ENCODE peak calls at places on chromosomes 7 and 10, in eight cellular contexts. R is heart left ventricle; O is bronchial epithelial cell; U is heart right ventricle; D is upper lobe of left lung; C is CD8-positive, alpha-beta T cell; V is lung; F is tibial artery. P is an unnamed sample. For H3K27me3, the result is how much of the 10 kb centered on the place peaks cover.

GRCh38 chr10:14466256-14466655 is 135.5 kb upstream of the FRMD4A start:
- DNase-seq in R (no peak), O (no peak), U (peak), D (no peak), C (no peak), V (no peak), F (no peak), P (no peak)

GRCh38 chr7:106731637-106732036 is 70.7 kb upstream of the CCDC71L start:
- DNase-seq in R (no peak), O (no peak), U (no peak), D (no peak), C (no peak), V (no peak), F (no peak), P (no peak)

GRCh38 chr10:18615618-18616017 is 35.8 kb downstream of the NSUN6 start:
- DNase-seq in R (no peak), O (peak), U (no peak), D (no peak), C (no peak), V (no peak), F (no peak), P (no peak)

GRCh38 chr10:91381562-91381923 is 28.6 kb upstream of the HECTD2 start:
- DNase-seq in R (peak), O (no peak), U (peak), D (no peak), C (no peak), V (no peak), F (no peak), P (no peak)

GRCh38 chr10:1398626-1399410 is 338.5 kb downstream of the ADARB2 start:
- DNase-seq in R (no peak), O (no peak), U (no peak), D (no peak), C (peak), V (no peak), F (no peak), P (peak)

GRCh38 chr10:68121020-68121743 is 11.9 kb downstream of the MYPN start:
- DNase-seq in R (no peak), O (no peak), U (no peak), D (no peak), C (no peak), V (no peak), F (no peak), P (no peak)

GRCh38 chr7:3164363-3164762 is 120.7 kb upstream of the CARD11 start:
- DNase-seq in R (no peak), O (no peak), U (peak), D (no peak), C (no peak), V (no peak), F (no peak), P (no peak)

GRCh38 chr7:110003827-110004226 is 1087.1 kb upstream of the LRRN3 start:
- DNase-seq in R (no peak), O (peak), U (no peak), D (no peak), C (no peak), V (no peak), F (no peak), P (no peak)

GRCh38 chr7:151076863-151077704 is 3.5 kb downstream of the FASTK start:
- DNase-seq in R (no peak), O (no peak), U (no peak), D (peak), C (no peak), V (no peak), F (no peak), P (peak)

GRCh38 chr7:124032369-124033092 is at the start of gene TMEM229A:
- DNase-seq in R (peak), O (peak), U (peak), D (peak), C (no peak), V (no peak), F (no peak), P (peak)

GRCh38 chr7:98232799-98233198 is 19.2 kb downstream of the TECPR1 start:
- DNase-seq in R (no peak), O (no peak), U (no peak), D (peak), C (no peak), V (no peak), F (no peak), P (peak)

GRCh38 chr7:47344171-47344955 is 237.5 kb downstream of the TNS3 start:
- DNase-seq in R (no peak), O (no peak), U (no peak), D (peak), C (no peak), V (no peak), F (no peak), P (no peak)

GRCh38 chr10:6667679-6668270 is 87.7 kb upstream of the PRKCQ start:
- DNase-seq in R (no peak), O (peak), U (peak), D (no peak), C (no peak), V (no peak), F (no peak), P (peak)

GRCh38 chr7:30923774-30924413 is 12.2 kb downstream of the AQP1 start:
- DNase-seq in R (peak), O (no peak), U (peak), D (no peak), C (peak), V (no peak), F (peak), P (peak)

GRCh38 chr7:132160525-132161230 is 415.6 kb downstream of the PLXNA4 start:
- DNase-seq in R (no peak), O (no peak), U (no peak), D (no peak), C (no peak), V (no peak), F (no peak), P (no peak)

GRCh38 chr7:13540429-13540828 is 449.0 kb downstream of the ETV1 start:
- DNase-seq in R (no peak), O (no peak), U (no peak), D (no peak), C (no peak), V (no peak), F (no peak), P (no peak)

GRCh38 chr7:4687956-4688355 is 5.9 kb downstream of the FOXK1 start:
- DNase-seq in R (no peak), O (no peak), U (no peak), D (no peak), C (no peak), V (no peak), F (no peak), P (no peak)

GRCh38 chr10:118249714-118250113 is 92.4 kb downstream of the FAM204A start:
- DNase-seq in R (no peak), O (no peak), U (no peak), D (no peak), C (no peak), V (no peak), F (no peak), P (no peak)

GRCh38 chr7:128030999-128031681 is at the start of gene LRRC4:
- DNase-seq in R (peak), O (peak), U (peak), D (peak), C (no peak), V (no peak), F (no peak), P (peak)

GRCh38 chr7:31373337-31374289 is 33.1 kb upstream of the NEUROD6 start:
- DNase-seq in R (no peak), O (peak), U (peak), D (peak), C (no peak), V (peak), F (no peak), P (peak)

GRCh38 chr7:94509264-94509878 is at the start of gene CASD1:
- DNase-seq in R (peak), O (no peak), U (peak), D (peak), C (peak), V (peak), F (peak), P (no peak)

GRCh38 chr10:108244443-108245228 is 1080.1 kb upstream of the SORCS1 start:
- DNase-seq in R (no peak), O (peak), U (no peak), D (peak), C (no peak), V (no peak), F (peak), P (no peak)

GRCh38 chr7:29106128-29106988 is 40.0 kb downstream of the CPVL start:
- DNase-seq in R (peak), O (peak), U (peak), D (no peak), C (no peak), V (peak), F (no peak), P (peak)

GRCh38 chr10:230758-231157 is 95.5 kb downstream of the ZMYND11 start:
- DNase-seq in R (no peak), O (no peak), U (no peak), D (no peak), C (no peak), V (no peak), F (no peak), P (peak)

GRCh38 chr7:27167170-27167505 is 1.8 kb upstream of the HOXA9 start:
- DNase-seq in R (no peak), O (no peak), U (no peak), D (no peak), C (no peak), V (no peak), F (peak), P (no peak)

GRCh38 chr7:27167916-27168264 is 2.6 kb upstream of the HOXA9 start:
- DNase-seq in R (no peak), O (no peak), U (no peak), D (no peak), C (no peak), V (no peak), F (peak), P (no peak)

GRCh38 chr7:27165089-27165654 is at the start of gene HOXA9:
- DNase-seq in R (no peak), O (no peak), U (no peak), D (peak), C (no peak), V (no peak), F (peak), P (no peak)

GRCh38 chr7:27165655-27166474 is 528 bp upstream of the HOXA9 start:
- DNase-seq in R (no peak), O (no peak), U (no peak), D (peak), C (no peak), V (no peak), F (peak), P (no peak)

GRCh38 chr7:27166475-27167169 is 1.3 kb upstream of the HOXA9 start:
- DNase-seq in R (no peak), O (no peak), U (no peak), D (peak), C (no peak), V (no peak), F (peak), P (no peak)
- H3K4me3 ChIP-seq in R (no peak), O (no peak), U (no peak), D (no peak), C (no peak), V (no peak), F (peak), P (no peak)

GRCh38 chr7:45575501-45576248 is 1.5 kb downstream of the ADCY1 start:
- DNase-seq in R (no peak), O (no peak), U (no peak), D (no peak), C (no peak), V (no peak), F (peak), P (peak)
- H3K27me3 ChIP-seq in R (under half), O (under half), U (under half), D (under half), C (under half), V (under half), F (half or more), P (under half)

DNA sequence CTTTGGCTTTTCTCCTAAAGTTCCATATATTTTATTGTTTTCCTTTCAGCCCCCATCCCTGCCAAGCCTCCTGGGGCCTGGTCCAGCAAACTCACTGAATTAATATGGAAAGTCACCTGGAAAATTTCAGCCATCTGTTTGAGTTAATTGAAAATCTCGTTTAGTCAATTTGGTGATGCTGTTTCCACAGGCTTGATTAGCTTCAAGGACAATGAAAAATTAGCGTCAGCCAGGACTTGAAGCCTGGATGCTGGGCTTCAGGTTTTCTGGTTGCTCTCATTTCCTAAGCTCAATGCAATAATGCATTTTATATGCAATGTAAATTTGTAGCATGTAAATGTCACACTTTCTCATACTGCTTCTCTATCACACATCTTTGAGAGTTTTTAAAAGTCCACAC is 228.6 kb downstream of the PAXIP1 start:
- DNase-seq in R (no peak), O (no peak), U (no peak), D (no peak), C (no peak), V (no peak), F (no peak), P (no peak)
- H3K4me3 ChIP-seq in R (no peak), O (no peak), U (no peak), D (no peak), C (no peak), V (no peak), F (no peak), P (no peak)

GRCh38 chr10:123567984-123568745 is 98.0 kb upstream of the GPR26 start:
- DNase-seq in R (no peak), O (no peak), U (no peak), D (peak), C (no peak), V (no peak), F (no peak), P (peak)
- H3K27me3 ChIP-seq in R (under half), O (under half), U (half or more), D (under half), C (under half), V (under half), F (half or more), P (under half)

DNA sequence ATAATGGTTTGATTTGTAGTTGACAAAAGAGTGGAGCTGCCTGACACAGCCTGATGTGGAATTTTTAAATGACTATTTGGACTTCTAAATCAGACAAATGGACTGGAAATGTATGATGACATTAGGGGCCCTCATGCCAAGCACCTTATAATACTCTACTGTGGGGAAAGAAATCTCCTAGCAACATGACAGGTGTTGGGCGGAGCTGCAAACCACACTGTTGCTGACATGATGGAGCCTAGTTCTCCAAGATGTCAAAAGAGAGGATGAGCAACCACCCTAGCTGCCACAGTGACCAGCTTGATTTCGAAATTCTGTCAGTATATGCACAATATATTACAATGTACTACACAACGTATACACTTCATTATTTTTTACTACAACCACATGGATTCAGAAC is 65.8 kb downstream of the RHOBTB1 start:
- DNase-seq in R (no peak), O (peak), U (no peak), D (no peak), C (no peak), V (no peak), F (no peak), P (no peak)
- H3K4me3 ChIP-seq in R (no peak), O (no peak), U (no peak), D (no peak), C (no peak), V (no peak), F (no peak), P (no peak)

GRCh38 chr10:121592155-121592890 is 5.9 kb downstream of the FGFR2 start:
- DNase-seq in R (no peak), O (no peak), U (no peak), D (no peak), C (no peak), V (no peak), F (no peak), P (peak)

GRCh38 chr10:121589553-121589952 is 8.7 kb downstream of the FGFR2 start:
- DNase-seq in R (no peak), O (no peak), U (no peak), D (no peak), C (no peak), V (no peak), F (no peak), P (no peak)

GRCh38 chr10:121593267-121593666 is 5.0 kb downstream of the FGFR2 start:
- DNase-seq in R (no peak), O (no peak), U (no peak), D (no peak), C (no peak), V (no peak), F (no peak), P (no peak)

GRCh38 chr10:121590772-121591171 is 7.5 kb downstream of the FGFR2 start:
- DNase-seq in R (no peak), O (no peak), U (no peak), D (peak), C (no peak), V (no peak), F (no peak), P (no peak)

DNA sequence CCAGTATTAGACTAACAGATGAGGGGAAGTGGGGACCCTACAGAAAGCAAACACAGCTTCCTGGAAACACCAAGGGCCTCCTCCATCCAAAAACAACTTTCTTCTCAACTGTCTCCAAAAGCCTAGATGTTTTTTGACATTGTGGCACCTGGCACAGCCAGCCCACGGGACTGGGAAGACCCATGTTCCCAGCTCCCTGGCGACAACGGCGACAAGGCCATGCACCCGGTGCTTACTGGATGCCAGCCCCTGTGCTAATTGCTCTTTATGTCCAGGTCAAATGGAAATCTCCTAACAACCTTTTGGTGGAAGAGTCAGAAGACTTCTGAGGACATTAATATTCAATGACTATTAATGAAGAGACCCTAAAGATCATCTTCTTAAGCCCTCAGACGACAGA is 7.1 kb downstream of the FGFR2 start:
- DNase-seq in R (no peak), O (no peak), U (no peak), D (no peak), C (no peak), V (no peak), F (no peak), P (no peak)
- H3K27me3 ChIP-seq in R (under half), O (under half), U (under half), D (under half), C (under half), V (under half), F (under half), P (under half)

DNA sequence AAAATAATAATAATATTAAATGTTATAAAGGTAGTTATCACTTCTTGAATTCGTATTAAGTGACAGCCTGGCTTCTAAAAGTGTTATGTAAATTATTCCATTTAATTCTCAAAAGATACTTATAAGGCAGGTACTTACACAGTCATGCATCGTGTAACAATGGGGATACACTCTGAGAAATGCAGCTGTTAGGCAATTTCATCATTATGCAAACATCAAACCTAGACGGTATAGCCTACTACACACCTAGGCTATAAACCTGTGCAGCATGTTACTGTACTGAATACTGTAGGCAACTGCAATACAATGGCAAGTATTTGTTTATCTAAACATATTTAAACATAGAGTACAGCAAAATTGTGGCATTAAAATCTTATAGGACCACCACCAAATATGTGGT is 1.5 kb downstream of the IFIT1 start:
- DNase-seq in R (no peak), O (peak), U (no peak), D (no peak), C (no peak), V (no peak), F (no peak), P (no peak)
- H3K4me3 ChIP-seq in R (no peak), O (no peak), U (peak), D (no peak), C (no peak), V (no peak), F (no peak), P (no peak)

DNA sequence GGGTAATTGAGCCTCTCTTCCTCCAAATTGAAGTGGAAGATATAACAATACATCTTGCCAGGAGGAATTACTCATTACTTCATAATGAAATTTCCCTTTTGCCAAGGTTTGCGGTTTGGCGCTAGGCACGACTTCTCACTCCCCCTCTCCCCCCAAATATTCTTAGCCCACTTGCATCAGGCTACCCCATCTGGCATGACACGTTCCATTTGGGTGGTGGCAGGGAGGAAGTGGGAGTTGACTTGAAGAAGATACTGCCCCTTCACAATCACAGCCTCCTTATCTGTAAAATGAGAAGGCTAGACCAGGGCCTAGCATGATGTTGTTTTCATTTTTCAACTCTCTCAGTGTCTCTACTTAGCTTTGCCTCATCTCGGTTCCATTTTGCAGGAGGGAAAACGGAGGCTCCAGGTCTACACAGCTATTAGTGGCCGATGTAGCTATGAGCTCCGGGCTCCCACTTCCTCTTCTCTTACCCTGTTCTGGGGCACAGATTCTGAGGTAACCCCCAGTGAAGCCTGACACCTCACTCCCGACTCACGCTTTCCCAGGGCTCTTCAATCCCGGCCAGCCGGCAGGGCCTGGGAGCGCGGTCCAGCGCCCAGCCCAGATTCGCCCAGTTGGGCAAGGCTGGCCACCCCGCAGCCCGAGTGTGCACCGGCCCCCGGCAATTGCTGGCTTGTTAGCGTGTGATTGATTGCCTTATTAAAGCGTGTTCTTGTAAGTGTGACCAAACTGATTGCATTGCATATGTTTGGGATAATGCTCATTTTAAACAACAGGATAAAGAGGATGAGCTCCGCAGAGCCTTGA is 6.5 kb downstream of the EVX1 start:
- DNase-seq in R (no peak), O (peak), U (no peak), D (peak), C (no peak), V (no peak), F (no peak), P (no peak)
- H3K27me3 ChIP-seq in R (half or more), O (half or more), U (half or more), D (under half), C (under half), V (under half), F (half or more), P (half or more)